ENCODE peak calls at places on chromosomes 3 and 15, in five cellular contexts. N, J, Y, X and K are unnamed samples.

GRCh38 chr3:137165117-137165806 is 207.5 kb downstream of the IL20RB start:
- DNase-seq in Y (peak), N (no peak), J (no peak), X (no peak), K (no peak)

GRCh38 chr15:23564798-23565394 is 578 bp upstream of the MKRN3 start:
- DNase-seq in J (no peak), X (no peak), N (no peak), Y (peak), K (no peak)

GRCh38 chr3:75332784-75333183 is 331.3 kb upstream of the FRG2C start:
- DNase-seq in N (no peak), J (no peak), X (no peak), Y (no peak), K (no peak)

GRCh38 chr15:40252438-40253178 is 13.7 kb downstream of the PAK6 start:
- DNase-seq in Y (no peak), J (no peak), X (no peak), N (no peak), K (no peak)

GRCh38 chr15:89455535-89455934 is 40.8 kb downstream of the RHCG start:
- DNase-seq in Y (no peak), N (no peak), X (no peak), J (no peak), K (no peak)

GRCh38 chr3:65783117-65783516 is 255.6 kb downstream of the MAGI1 start:
- DNase-seq in J (no peak), X (no peak), N (no peak), Y (no peak), K (no peak)

GRCh38 chr3:196275126-196275525 is 12.4 kb downstream of the PCYT1A start:
- DNase-seq in N (no peak), J (no peak), Y (no peak), X (no peak), K (no peak)

GRCh38 chr3:108041253-108041652 is 49.6 kb downstream of the CD47 start:
- DNase-seq in J (no peak), X (no peak), N (no peak), Y (no peak), K (no peak)

GRCh38 chr15:73800662-73801345 is 47.7 kb upstream of the INSYN1 start:
- DNase-seq in N (peak), J (no peak), Y (peak), X (peak), K (no peak)

GRCh38 chr3:101203411-101203810 is 117.0 kb downstream of the IMPG2 start:
- DNase-seq in J (no peak), X (no peak), Y (no peak), N (no peak), K (no peak)

GRCh38 chr15:65766422-65767263 is 25.4 kb downstream of the DENND4A start:
- DNase-seq in J (no peak), Y (no peak), N (no peak), X (no peak), K (no peak)

GRCh38 chr3:132242790-132243189 is 74.4 kb upstream of the ACP3 start:
- DNase-seq in Y (no peak), N (no peak), J (no peak), X (no peak), K (no peak)

DNA sequence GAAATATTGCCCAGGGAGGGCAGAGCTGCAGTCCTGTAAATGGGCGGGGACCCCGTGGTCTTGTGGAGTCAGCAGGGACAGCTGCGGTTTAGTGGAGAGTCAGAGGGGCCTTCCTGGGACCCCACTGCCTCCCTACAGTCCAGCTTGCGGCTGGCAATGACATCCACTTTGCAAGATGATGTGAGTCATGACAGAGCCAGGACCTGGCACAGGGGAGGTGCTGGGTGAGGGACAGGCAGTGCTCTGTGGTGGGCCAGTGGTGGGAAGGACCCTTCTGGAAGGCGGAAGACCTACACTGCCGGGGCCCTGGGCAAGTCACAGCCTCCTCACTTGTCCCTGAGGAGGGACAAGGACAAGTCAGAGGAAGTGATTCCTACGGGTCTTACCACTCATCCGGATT is 17.8 kb downstream of the APBA2 start:
- DNase-seq in Y (no peak), N (no peak), J (no peak), X (no peak), K (no peak)
- H3K4me3 ChIP-seq in Y (no peak), N (no peak), J (no peak), X (no peak), K (no peak)

GRCh38 chr15:62922514-62922913 is 120.0 kb upstream of the TPM1 start:
- DNase-seq in X (no peak), N (no peak), Y (no peak), J (no peak), K (no peak)

GRCh38 chr15:62925875-62926274 is 116.7 kb upstream of the TPM1 start:
- DNase-seq in J (no peak), X (no peak), Y (no peak), N (no peak), K (no peak)

GRCh38 chr15:62920569-62921502 is 121.7 kb upstream of the TPM1 start:
- DNase-seq in X (peak), J (no peak), N (no peak), Y (no peak), K (no peak)
- H3K27ac ChIP-seq in X (peak), J (peak), N (peak), Y (no peak), K (no peak)

GRCh38 chr3:78823434-78823833 is 944.4 kb downstream of the ROBO1 start:
- DNase-seq in N (no peak), J (no peak), Y (no peak), X (no peak), K (no peak)

GRCh38 chr3:78825118-78825857 is 942.5 kb downstream of the ROBO1 start:
- DNase-seq in Y (no peak), X (no peak), N (no peak), J (no peak), K (no peak)

GRCh38 chr3:78823859-78824258 is 943.9 kb downstream of the ROBO1 start:
- DNase-seq in Y (no peak), X (no peak), J (no peak), N (no peak), K (no peak)

GRCh38 chr3:78827618-78828017 is 940.2 kb downstream of the ROBO1 start:
- DNase-seq in Y (no peak), J (no peak), X (no peak), N (no peak), K (no peak)

DNA sequence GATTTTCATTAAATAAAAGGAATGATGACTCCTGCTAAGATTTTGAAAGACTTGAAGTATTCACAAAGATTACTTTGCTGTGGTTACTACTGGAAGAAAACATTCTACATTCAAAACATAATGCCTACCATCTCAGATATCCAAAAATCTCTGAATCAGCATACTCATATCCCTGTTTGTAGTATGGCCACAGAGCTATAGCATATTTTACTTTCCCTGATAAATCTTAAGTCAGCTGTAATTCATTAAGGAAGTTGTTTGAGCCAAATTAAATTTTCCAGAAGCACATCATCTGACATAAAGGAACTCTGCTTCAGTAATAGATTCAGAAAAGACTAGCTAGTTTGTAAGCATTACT is 942.0 kb downstream of the ROBO1 start:
- DNase-seq in Y (no peak), X (no peak), J (no peak), N (no peak), K (no peak)
- H3K4me3 ChIP-seq in Y (no peak), X (no peak), J (no peak), N (no peak), K (no peak)

GRCh38 chr3:176879710-176880109 is 317.6 kb downstream of the TBL1XR1 start:
- DNase-seq in Y (no peak), J (no peak), X (no peak), N (no peak), K (no peak)
- H3K27ac ChIP-seq in Y (no peak), J (no peak), X (no peak), N (no peak), K (no peak)

DNA sequence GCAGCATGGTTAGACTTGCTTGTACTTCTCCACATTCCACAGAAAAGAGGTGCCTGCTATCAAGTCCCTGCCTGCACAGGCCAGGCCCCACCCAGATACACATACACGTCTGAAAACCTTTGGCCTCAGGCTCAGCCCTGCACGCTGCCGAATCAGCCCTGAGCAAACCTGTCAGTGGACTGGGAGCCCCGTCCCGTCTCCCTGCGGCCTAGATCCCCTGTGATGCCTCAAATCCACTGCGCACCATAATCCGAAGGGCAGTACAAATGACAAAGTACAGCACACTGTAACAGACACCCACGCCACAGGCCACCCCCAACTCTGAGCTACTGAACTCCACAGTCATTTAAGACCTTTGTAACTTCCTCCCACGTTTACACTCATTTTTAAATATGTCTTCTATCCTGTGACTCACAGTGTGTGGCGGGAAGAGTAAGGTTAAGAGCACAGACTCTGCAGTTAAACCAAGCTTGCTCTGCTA is 67.1 kb downstream of the MB21D2 start:
- DNase-seq in N (no peak), Y (peak), X (no peak), J (no peak), K (no peak)
- H3K4me3 ChIP-seq in N (no peak), Y (no peak), X (no peak), J (no peak), K (no peak)

DNA sequence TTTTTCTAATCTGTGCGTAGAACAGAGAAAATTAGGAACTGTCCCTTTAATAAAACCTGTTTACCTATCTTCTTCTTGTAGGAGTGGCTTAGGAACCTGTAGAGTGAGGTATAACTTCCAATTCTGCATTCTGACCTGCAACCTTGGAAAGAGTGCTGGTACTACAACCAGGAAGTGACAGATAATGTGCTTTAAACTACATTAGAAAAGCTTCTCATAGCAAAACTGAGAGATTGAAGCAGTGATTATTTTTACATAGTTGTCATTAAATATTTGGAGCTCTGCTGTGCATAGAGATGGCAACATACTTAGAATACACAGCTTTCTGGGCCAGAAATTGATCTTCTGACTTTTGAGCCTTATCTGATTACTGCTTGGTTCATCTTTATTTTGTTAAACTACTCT is 50.4 kb upstream of the ZDHHC23 start:
- DNase-seq in N (no peak), X (no peak), Y (no peak), J (no peak), K (no peak)
- H3K27ac ChIP-seq in N (no peak), X (no peak), Y (no peak), J (peak), K (no peak)

GRCh38 chr3:71070497-71071465 is 512.7 kb downstream of the FOXP1 start:
- DNase-seq in Y (no peak), X (no peak), J (no peak), N (no peak), K (no peak)

GRCh38 chr3:71066849-71067261 is 516.7 kb downstream of the FOXP1 start:
- DNase-seq in N (no peak), J (no peak), Y (no peak), X (no peak), K (no peak)

GRCh38 chr3:71072288-71072687 is 511.2 kb downstream of the FOXP1 start:
- DNase-seq in Y (no peak), J (no peak), X (no peak), N (no peak), K (no peak)

GRCh38 chr3:71067977-71068376 is 515.6 kb downstream of the FOXP1 start:
- DNase-seq in N (no peak), X (no peak), J (no peak), Y (no peak), K (no peak)

GRCh38 chr3:71069797-71070196 is 513.7 kb downstream of the FOXP1 start:
- DNase-seq in X (peak), J (no peak), N (peak), Y (peak), K (peak)
- H3K4me3 ChIP-seq in X (no peak), J (no peak), N (no peak), Y (no peak), K (no peak)

GRCh38 chr15:67124911-67125588 is 59.6 kb downstream of the SMAD3 start:
- DNase-seq in X (no peak), N (peak), Y (peak), J (no peak), K (no peak)
- H3K27ac ChIP-seq in X (peak), N (peak), Y (peak), J (peak), K (peak)